ENCODE peak calls at places on chromosomes 6 and 20, in eight cellular contexts. G is T-cell; X is AML-193; B is stimulated activated CD4-positive, alpha-beta T cell treated with anti-CD3 and anti-CD28 coated beads, Interleukin-15, amount 100 ng/mL, for 1 hour; W is GM13976; R is lower lobe of right lung; U is NCI-H2081; Q is iPS-NIHi11. L is an unnamed sample.

GRCh38 chr6:162379762-162380409 is 347.7 kb downstream of the PRKN start:
- DNase-seq in G (no peak), X (no peak), B (no peak), W (no peak), R (no peak), U (no peak), Q (no peak), L (no peak)

GRCh38 chr6:38570750-38571149 is 69.0 kb downstream of the BTBD9 start:
- DNase-seq in G (no peak), X (peak; percentile 36), B (no peak), W (no peak), R (no peak), U (peak; percentile 34), Q (no peak), L (no peak)

GRCh38 chr6:153059757-153060156 is 57.2 kb upstream of the MTRF1L start:
- DNase-seq in G (no peak), X (no peak), B (no peak), W (no peak), R (no peak), U (no peak), Q (peak; percentile 8), L (no peak)

GRCh38 chr20:44646641-44647274 is 4.7 kb downstream of the ADA start:
- DNase-seq in G (no peak), X (peak; percentile 29), B (no peak), W (peak; percentile 77), R (no peak), U (no peak), Q (no peak), L (no peak)

GRCh38 chr6:44856495-44856878 is 469.0 kb downstream of the CDC5L start:
- DNase-seq in G (no peak), X (no peak), B (no peak), W (no peak), R (no peak), U (no peak), Q (no peak), L (no peak)

GRCh38 chr20:7025635-7026034 is 258.1 kb downstream of the BMP2 start:
- DNase-seq in G (no peak), X (no peak), B (no peak), W (no peak), R (no peak), U (no peak), Q (no peak), L (no peak)

GRCh38 chr6:110378552-110378951 is 20.4 kb upstream of the METTL24 start:
- DNase-seq in G (no peak), X (no peak), B (no peak), W (no peak), R (no peak), U (no peak), Q (no peak), L (no peak)

GRCh38 chr20:56439784-56440291 is 27.8 kb downstream of the CASS4 start:
- DNase-seq in G (no peak), X (no peak), B (no peak), W (no peak), R (peak; percentile 56), U (no peak), Q (no peak), L (no peak)

GRCh38 chr20:8557711-8558110 is 425.6 kb downstream of the PLCB1 start:
- DNase-seq in G (no peak), X (no peak), B (no peak), W (no peak), R (no peak), U (no peak), Q (no peak), L (no peak)

GRCh38 chr6:88728756-88729155 is 234.7 kb downstream of the RNGTT start:
- DNase-seq in G (no peak), X (no peak), B (no peak), W (no peak), R (no peak), U (no peak), Q (no peak), L (no peak)

GRCh38 chr20:17558154-17558940 is 11.5 kb upstream of the DSTN start:
- DNase-seq in G (no peak), X (peak; percentile 20), B (no peak), W (no peak), R (no peak), U (no peak), Q (peak; percentile 47), L (no peak)

GRCh38 chr20:10578607-10579006 is 95.2 kb downstream of the JAG1 start:
- DNase-seq in G (no peak), X (no peak), B (no peak), W (no peak), R (no peak), U (no peak), Q (no peak), L (no peak)

GRCh38 chr6:91730710-91731109 is 1143.8 kb upstream of the MAP3K7 start:
- DNase-seq in G (no peak), X (no peak), B (no peak), W (no peak), R (no peak), U (no peak), Q (no peak), L (no peak)

GRCh38 chr6:13307508-13307995 is 20.8 kb downstream of the TBC1D7 start:
- DNase-seq in G (no peak), X (no peak), B (no peak), W (no peak), R (peak; percentile 73), U (no peak), Q (no peak), L (no peak)

GRCh38 chr6:46733410-46733809 is 1.8 kb downstream of the PLA2G7 start:
- DNase-seq in G (no peak), X (no peak), B (no peak), W (no peak), R (no peak), U (no peak), Q (no peak), L (no peak)

GRCh38 chr6:118905851-118906250 is 11.9 kb downstream of the ASF1A start:
- DNase-seq in G (no peak), X (no peak), B (no peak), W (no peak), R (no peak), U (no peak), Q (no peak), L (no peak)

GRCh38 chr6:145960918-145961604 is 3.1 kb downstream of the SHPRH start:
- DNase-seq in G (no peak), X (peak; percentile 40), B (no peak), W (no peak), R (no peak), U (no peak), Q (no peak), L (no peak)

GRCh38 chr20:63896136-63896890 is 1.4 kb downstream of the DNAJC5 start:
- DNase-seq in G (no peak), X (peak; percentile 65), B (no peak), W (peak; percentile 75), R (peak; percentile 80), U (peak; percentile 79), Q (peak; percentile 33), L (no peak)

GRCh38 chr20:44069203-44069931 is 117.6 kb downstream of the JPH2 start:
- DNase-seq in G (peak; percentile 89), X (peak; percentile 27), B (no peak), W (peak; percentile 64), R (no peak), U (no peak), Q (no peak), L (no peak)

GRCh38 chr6:35706468-35706867 is 17.8 kb upstream of the FKBP5 start:
- DNase-seq in G (no peak), X (peak; percentile 96), B (no peak), W (no peak), R (no peak), U (no peak), Q (no peak), L (no peak)